ENCODE peak calls at places on chromosomes 11 and 22, in ten cellular contexts. M, G, A, C, H, S, E, N, O and Q are unnamed samples. For H3K4me1, the result is how much of the 10 kb centered on the place peaks cover.

GRCh38 chr11:12123799-12124198 is 13.4 kb downstream of the MICAL2 start:
- DNase-seq in M (no peak), G (no peak), A (no peak), C (no peak), H (no peak), S (no peak), E (no peak), N (no peak), O (no peak), Q (no peak)

GRCh38 chr11:111253131-111253530 is 7.6 kb downstream of the POU2AF2 start:
- DNase-seq in M (no peak), G (no peak), A (no peak), C (no peak), H (no peak), S (no peak), E (no peak), N (no peak), O (no peak), Q (no peak)

GRCh38 chr11:65501530-65502273 is 2.9 kb downstream of the MALAT1 start:
- DNase-seq in M (no peak), G (no peak), A (no peak), C (peak), H (no peak), S (no peak), E (peak), N (no peak), O (peak), Q (no peak)

GRCh38 chr22:37740455-37741311 is 43.8 kb downstream of the TRIOBP start:
- DNase-seq in M (no peak), G (no peak), A (no peak), C (no peak), H (no peak), S (no peak), E (no peak), N (no peak), O (no peak), Q (no peak)

GRCh38 chr11:45450189-45450588 is 164.0 kb upstream of the SYT13 start:
- DNase-seq in M (no peak), G (no peak), A (no peak), C (peak), H (no peak), S (no peak), E (peak), N (no peak), O (peak), Q (no peak)

GRCh38 chr22:50547231-50547851 is 1.6 kb downstream of the KLHDC7B start:
- DNase-seq in M (no peak), G (no peak), A (no peak), C (no peak), H (no peak), S (no peak), E (no peak), N (no peak), O (no peak), Q (no peak)

GRCh38 chr11:6249822-6250555 is 9.6 kb upstream of the CCKBR start:
- DNase-seq in M (peak), G (peak), A (peak), C (peak), H (no peak), S (peak), E (peak), N (peak), O (peak), Q (peak)

GRCh38 chr11:70495351-70496310 is 97.3 kb downstream of the CTTN start:
- DNase-seq in M (no peak), G (no peak), A (no peak), C (no peak), H (peak), S (no peak), E (no peak), N (no peak), O (no peak), Q (no peak)

GRCh38 chr11:13924801-13925327 is 37.7 kb upstream of the SPON1 start:
- DNase-seq in M (no peak), G (no peak), A (no peak), C (no peak), H (no peak), S (no peak), E (peak), N (no peak), O (no peak), Q (no peak)

GRCh38 chr22:20429254-20430100 is 8.1 kb downstream of the SCARF2 start:
- DNase-seq in M (peak), G (peak), A (peak), C (no peak), H (peak), S (peak), E (no peak), N (no peak), O (no peak), Q (peak)

GRCh38 chr11:8728566-8728965 is 46.0 kb downstream of the RPL27A start:
- DNase-seq in M (no peak), G (no peak), A (no peak), C (peak), H (no peak), S (no peak), E (peak), N (peak), O (peak), Q (no peak)

GRCh38 chr22:46064236-46064965 is 85.9 kb upstream of the PPARA start:
- DNase-seq in M (no peak), G (no peak), A (peak), C (peak), H (no peak), S (peak), E (no peak), N (peak), O (peak), Q (peak)

GRCh38 chr22:37905534-37906363 is at the start of gene MICALL1:
- DNase-seq in M (peak), G (peak), A (peak), C (peak), H (peak), S (peak), E (peak), N (peak), O (peak), Q (peak)

GRCh38 chr11:79963886-79964660 is 523.2 kb upstream of the TENM4 start:
- DNase-seq in M (no peak), G (no peak), A (no peak), C (no peak), H (no peak), S (no peak), E (no peak), N (no peak), O (no peak), Q (no peak)

GRCh38 chr11:85187992-85188391 is 439.2 kb downstream of the DLG2 start:
- DNase-seq in M (no peak), G (no peak), A (no peak), C (no peak), H (no peak), S (no peak), E (no peak), N (peak), O (peak), Q (no peak)

GRCh38 chr11:17813391-17814059 is 78.9 kb downstream of the KCNC1 start:
- DNase-seq in M (peak), G (no peak), A (no peak), C (peak), H (no peak), S (no peak), E (no peak), N (peak), O (peak), Q (no peak)

GRCh38 chr22:44419429-44419828 is 78.6 kb downstream of the RTL6 start:
- DNase-seq in M (no peak), G (no peak), A (no peak), C (peak), H (no peak), S (no peak), E (no peak), N (peak), O (peak), Q (no peak)

GRCh38 chr11:1487091-1487850 is 692 bp upstream of the MOB2 start:
- DNase-seq in M (no peak), G (no peak), A (no peak), C (no peak), H (peak), S (peak), E (no peak), N (no peak), O (no peak), Q (peak)

GRCh38 chr11:121762820-121763219 is 310.1 kb upstream of the SORL1-AS1 start:
- DNase-seq in M (no peak), G (no peak), A (no peak), C (peak), H (no peak), S (peak), E (peak), N (peak), O (peak), Q (no peak)

GRCh38 chr11:45100338-45100737 is 46.1 kb upstream of the PRDM11 start:
- DNase-seq in M (no peak), G (peak), A (no peak), C (peak), H (no peak), S (no peak), E (no peak), N (peak), O (peak), Q (no peak)

GRCh38 chr11:69232821-69233760 is 60.9 kb upstream of the MYEOV start:
- DNase-seq in M (no peak), G (no peak), A (peak), C (no peak), H (no peak), S (no peak), E (no peak), N (no peak), O (no peak), Q (no peak)

GRCh38 chr22:46023558-46023981 is 46.6 kb upstream of the WNT7B start:
- DNase-seq in M (no peak), G (no peak), A (peak), C (peak), H (peak), S (no peak), E (no peak), N (no peak), O (peak), Q (no peak)

GRCh38 chr11:63710476-63711217 is 29.3 kb downstream of the RTN3 start:
- DNase-seq in M (no peak), G (no peak), A (no peak), C (peak), H (no peak), S (no peak), E (peak), N (peak), O (peak), Q (no peak)

GRCh38 chr11:96200243-96200642 is 142.8 kb downstream of the MAML2 start:
- DNase-seq in M (no peak), G (no peak), A (no peak), C (peak), H (no peak), S (no peak), E (peak), N (peak), O (peak), Q (no peak)

GRCh38 chr11:57649826-57650738 is at the start of gene YPEL4:
- DNase-seq in M (no peak), G (no peak), A (no peak), C (peak), H (no peak), S (peak), E (peak), N (peak), O (peak), Q (peak)

GRCh38 chr11:57648791-57649735 is 649 bp downstream of the YPEL4 start:
- DNase-seq in M (no peak), G (no peak), A (no peak), C (no peak), H (no peak), S (no peak), E (peak), N (no peak), O (peak), Q (no peak)

GRCh38 chr11:57646756-57647303 is 2.9 kb downstream of the YPEL4 start:
- DNase-seq in M (no peak), G (no peak), A (no peak), C (no peak), H (no peak), S (no peak), E (no peak), N (no peak), O (no peak), Q (no peak)

GRCh38 chr11:57647368-57647767 is 2.3 kb downstream of the YPEL4 start:
- DNase-seq in M (no peak), G (no peak), A (no peak), C (no peak), H (no peak), S (no peak), E (peak), N (no peak), O (no peak), Q (no peak)

DNA sequence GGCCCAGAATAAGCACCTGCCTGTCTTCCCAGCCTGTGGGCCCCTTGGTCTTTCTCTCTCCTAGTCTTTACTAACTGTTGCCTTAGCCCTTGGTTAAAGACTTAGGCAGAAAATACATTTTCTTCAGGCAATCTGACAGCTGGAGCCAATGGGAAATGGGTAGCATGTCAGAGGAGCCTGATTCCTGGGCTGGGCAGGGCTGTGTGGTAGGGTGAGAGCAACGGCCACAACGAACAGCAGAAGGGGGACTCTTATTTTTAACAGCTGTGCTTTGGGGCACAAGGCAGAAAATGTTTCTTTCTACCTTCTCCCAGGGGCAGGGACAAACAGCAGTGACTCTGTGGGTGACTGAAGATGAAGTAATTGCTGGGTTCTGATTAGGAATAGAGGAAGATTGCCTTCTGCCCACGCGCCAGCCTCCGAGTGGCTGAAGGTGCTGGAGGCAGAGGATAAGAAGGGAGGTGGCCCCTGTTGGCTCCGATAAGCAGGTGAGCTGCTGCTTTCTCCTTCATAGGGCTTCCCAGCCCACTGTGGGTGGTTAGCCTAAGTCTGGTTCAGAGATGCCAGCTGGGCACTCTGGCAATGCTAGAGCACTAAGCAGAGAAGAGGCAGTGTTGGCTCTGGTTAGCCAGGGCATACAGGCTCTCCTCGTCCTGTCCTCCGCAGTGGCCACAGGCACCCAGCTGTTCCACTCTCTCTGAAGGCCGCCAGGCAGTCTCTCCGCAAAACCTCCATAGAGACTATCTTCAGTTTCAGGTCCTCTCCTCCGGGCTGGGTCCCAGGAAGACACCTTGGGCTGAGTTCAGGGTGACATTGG is 1.5 kb downstream of the YPEL4 start:
- DNase-seq in M (no peak), G (no peak), A (no peak), C (no peak), H (no peak), S (no peak), E (peak), N (no peak), O (no peak), Q (no peak)
- H3K4me1 ChIP-seq in M (under half), G (under half), A (under half), C (under half), H (under half), S (half or more), E (under half), N (under half), O (under half), Q (under half)

DNA sequence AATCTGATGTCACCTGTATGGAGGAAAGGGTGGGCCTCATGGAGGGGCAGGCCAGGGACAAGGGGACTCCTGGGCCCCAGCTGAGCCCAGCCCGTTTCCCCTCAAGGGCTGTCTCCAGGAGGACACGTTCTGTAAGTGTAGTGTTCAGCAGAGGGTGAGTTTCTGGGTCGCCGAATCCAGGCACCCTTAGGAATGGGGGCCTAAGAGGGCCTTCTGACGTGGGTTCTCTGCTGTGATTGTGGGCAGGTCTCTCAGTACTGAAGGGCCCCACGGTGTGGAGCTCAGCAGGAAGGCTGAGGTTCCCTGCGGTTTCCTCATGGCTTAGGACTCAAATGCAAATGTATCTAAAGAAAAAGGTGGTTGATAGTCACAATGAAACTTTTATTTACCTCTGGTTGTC is 6.5 kb downstream of the PTDSS2 start:
- DNase-seq in M (no peak), G (no peak), A (no peak), C (no peak), H (no peak), S (no peak), E (no peak), N (no peak), O (no peak), Q (no peak)
- H3K4me1 ChIP-seq in M (under half), G (under half), A (under half), C (under half), H (under half), S (under half), E (under half), N (under half), O (under half), Q (under half)

DNA sequence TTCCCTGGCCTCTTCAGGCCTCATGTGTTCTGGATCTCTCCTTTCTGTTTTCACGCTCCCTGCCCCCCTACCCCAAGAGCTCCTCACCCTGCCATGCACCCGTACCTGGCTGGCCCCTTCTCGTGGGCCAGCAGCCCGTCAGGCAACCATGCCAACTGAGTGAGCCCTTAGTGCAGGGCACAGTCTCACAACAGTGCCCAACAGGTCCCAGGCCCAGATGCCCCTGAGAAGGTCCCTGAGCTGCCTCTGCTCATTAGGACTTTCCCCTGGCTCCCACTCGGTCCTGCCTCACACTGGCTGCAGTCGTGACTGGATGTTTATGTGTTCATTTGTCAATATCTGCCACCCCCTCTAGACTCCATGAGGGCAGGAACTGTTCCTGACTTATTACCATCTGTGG is 44.8 kb upstream of the IGSF9B start:
- DNase-seq in M (no peak), G (no peak), A (no peak), C (no peak), H (no peak), S (no peak), E (no peak), N (no peak), O (no peak), Q (no peak)
- H3K4me1 ChIP-seq in M (under half), G (under half), A (under half), C (under half), H (under half), S (under half), E (under half), N (under half), O (under half), Q (under half)

DNA sequence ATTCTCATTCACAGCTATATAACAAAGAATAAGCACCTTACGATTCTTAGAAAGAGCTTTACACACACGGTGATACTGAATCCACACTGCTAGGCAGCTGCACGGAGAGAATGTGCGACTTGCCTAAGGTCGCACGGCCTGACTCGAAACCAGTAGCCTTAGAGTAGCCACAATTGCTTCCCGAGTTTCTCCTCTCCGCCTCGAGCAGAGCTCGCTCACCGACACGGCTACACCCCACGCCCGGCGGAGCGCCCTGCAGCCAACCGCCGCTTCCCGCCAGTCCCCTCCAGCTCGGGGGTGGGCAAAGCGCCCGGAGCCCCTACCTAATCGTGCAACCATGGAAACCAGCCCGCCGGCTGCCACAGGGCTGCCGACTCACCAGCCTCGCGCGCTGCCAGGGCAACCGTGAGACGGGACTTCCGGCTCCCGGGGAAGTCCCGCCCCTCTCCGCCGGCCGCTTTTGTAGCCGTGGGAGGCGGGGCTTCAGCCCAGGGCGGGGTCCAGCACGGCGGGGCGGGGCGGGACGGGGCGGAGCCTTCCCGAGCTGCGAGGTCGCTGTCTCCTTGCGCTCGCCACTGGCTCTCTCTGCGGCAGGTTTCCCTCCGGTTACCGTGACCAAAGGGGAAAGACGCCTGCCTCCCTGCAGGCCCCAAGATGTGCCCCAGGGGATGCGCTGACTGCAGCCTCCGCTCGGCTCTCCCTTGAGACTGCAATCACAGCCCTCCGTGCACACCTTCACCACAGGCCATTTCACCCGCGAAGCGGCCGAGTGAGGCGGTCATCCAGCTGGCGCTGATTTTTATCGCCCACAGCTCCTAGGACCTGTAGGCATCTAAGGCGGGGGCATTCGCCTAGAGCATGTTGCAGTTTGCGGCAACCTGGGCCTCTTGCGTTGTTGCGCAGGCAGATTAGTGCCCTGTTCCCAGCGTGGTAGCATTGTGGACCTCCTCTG is 1.1 kb downstream of the BSCL2 start:
- DNase-seq in M (peak), G (peak), A (peak), C (peak), H (peak), S (peak), E (peak), N (peak), O (peak), Q (peak)
- H3K4me1 ChIP-seq in M (under half), G (under half), A (half or more), C (under half), H (under half), S (half or more), E (under half), N (under half), O (under half), Q (under half)

DNA sequence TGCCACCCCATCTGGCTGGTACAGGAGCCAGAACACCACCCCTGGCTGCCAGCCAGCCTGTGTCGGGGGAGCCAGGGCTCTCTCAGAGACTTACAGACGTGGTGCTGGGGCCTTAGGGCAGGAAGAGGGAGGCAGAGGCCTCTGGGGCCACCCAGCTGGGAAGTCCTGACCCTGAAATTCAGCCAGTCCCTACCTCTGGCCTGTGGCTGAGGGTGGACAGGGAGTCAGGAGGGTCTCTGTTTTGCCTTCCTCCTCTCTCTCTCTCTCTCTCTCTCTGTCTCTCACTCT is 52.5 kb upstream of the CDON start:
- DNase-seq in M (no peak), G (peak), A (peak), C (no peak), H (no peak), S (peak), E (peak), N (peak), O (no peak), Q (no peak)
- H3K4me1 ChIP-seq in M (under half), G (under half), A (under half), C (under half), H (under half), S (under half), E (half or more), N (under half), O (under half), Q (under half)

DNA sequence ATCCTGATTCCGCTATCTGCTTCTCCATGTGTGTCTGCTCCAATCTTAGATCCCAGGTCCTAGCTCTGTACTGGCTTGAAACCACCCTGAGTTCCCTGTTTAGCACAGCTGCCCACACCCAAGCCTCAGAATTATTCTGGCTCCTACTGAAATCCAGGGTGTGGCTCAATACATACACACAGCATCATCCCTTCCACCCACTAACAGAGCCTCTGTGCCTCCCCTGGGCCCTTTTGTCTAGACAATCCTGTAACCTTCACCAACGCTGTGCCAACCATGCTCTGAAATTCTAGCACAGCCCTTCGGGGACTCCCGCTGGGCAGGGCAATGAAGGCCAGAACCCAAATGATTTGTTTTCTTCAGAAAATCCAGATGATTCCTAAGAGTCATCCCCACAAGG is 76.6 kb downstream of the ABTB2 start:
- DNase-seq in M (no peak), G (no peak), A (no peak), C (no peak), H (no peak), S (no peak), E (peak), N (no peak), O (no peak), Q (no peak)
- H3K4me1 ChIP-seq in M (under half), G (under half), A (under half), C (under half), H (under half), S (under half), E (under half), N (under half), O (under half), Q (under half)